ENCODE peak calls at places on chromosomes 16 and 17, in five cellular contexts. H is GM12878, L is IMR-90, I is A549, W is K562. T is an unnamed sample. For H3K9me3, the result is how much of the 10 kb centered on the place peaks cover.

GRCh38 chr16:1003551-1004347 is 22.2 kb downstream of the SOX8 start:
- DNase-seq in H (no peak), L (peak), I (no peak), W (no peak), T (no peak)

GRCh38 chr17:31413871-31414589 is 22.6 kb downstream of the RAB11FIP4 start:
- DNase-seq in H (no peak), L (peak), I (no peak), W (no peak), T (no peak)

GRCh38 chr17:7293821-7294613 is 422 bp downstream of the YBX2 start:
- DNase-seq in H (no peak), L (no peak), I (no peak), W (peak), T (peak)

GRCh38 chr16:25100511-25100910 is 11.0 kb upstream of the LCMT1 start:
- DNase-seq in H (no peak), L (no peak), I (no peak), W (no peak), T (no peak)

GRCh38 chr16:50480206-50480605 is 68.0 kb upstream of the NKD1 start:
- DNase-seq in H (no peak), L (no peak), I (no peak), W (no peak), T (no peak)

GRCh38 chr17:8606415-8606814 is 24.1 kb downstream of the MYH10 start:
- DNase-seq in H (no peak), L (no peak), I (no peak), W (no peak), T (no peak)

GRCh38 chr17:59330314-59330942 is 1.0 kb upstream of the YPEL2 start:
- DNase-seq in H (no peak), L (no peak), I (peak), W (peak), T (no peak)

GRCh38 chr17:34570491-34570890 is 8.9 kb upstream of the TMEM132E start:
- DNase-seq in H (no peak), L (no peak), I (no peak), W (no peak), T (no peak)

GRCh38 chr17:66190738-66191606 is 961 bp downstream of the CEP112 start:
- DNase-seq in H (no peak), L (peak), I (peak), W (no peak), T (peak)

GRCh38 chr17:82823004-82823403 is 16.8 kb downstream of the ZNF750 start:
- DNase-seq in H (no peak), L (no peak), I (no peak), W (peak), T (peak)

GRCh38 chr17:46009681-46010596 is 10.9 kb downstream of the STH start:
- DNase-seq in H (no peak), L (peak), I (peak), W (no peak), T (no peak)

GRCh38 chr17:33506889-33507650 is 214.0 kb upstream of the ASIC2 start:
- DNase-seq in H (no peak), L (no peak), I (no peak), W (peak), T (peak)

GRCh38 chr17:71511266-71511995 is 609.4 kb upstream of the SOX9 start:
- DNase-seq in H (no peak), L (no peak), I (no peak), W (no peak), T (no peak)
- TF ChIP-seq RCOR1 in H (no peak), L (no peak), I (no peak), W (no peak), T (no peak)

GRCh38 chr16:35171106-35171505 is 1711.7 kb downstream of the TP53TG3F start:
- DNase-seq in H (no peak), L (no peak), I (no peak), W (no peak), T (no peak)

GRCh38 chr16:35176449-35176848 is 1717.0 kb downstream of the TP53TG3F start:
- DNase-seq in H (no peak), L (no peak), I (no peak), W (no peak), T (no peak)

GRCh38 chr16:35174006-35174405 is 1714.6 kb downstream of the TP53TG3F start:
- DNase-seq in H (no peak), L (no peak), I (no peak), W (no peak), T (no peak)

GRCh38 chr16:35173295-35173694 is 1713.9 kb downstream of the TP53TG3F start:
- DNase-seq in H (no peak), L (no peak), I (no peak), W (no peak), T (no peak)

DNA sequence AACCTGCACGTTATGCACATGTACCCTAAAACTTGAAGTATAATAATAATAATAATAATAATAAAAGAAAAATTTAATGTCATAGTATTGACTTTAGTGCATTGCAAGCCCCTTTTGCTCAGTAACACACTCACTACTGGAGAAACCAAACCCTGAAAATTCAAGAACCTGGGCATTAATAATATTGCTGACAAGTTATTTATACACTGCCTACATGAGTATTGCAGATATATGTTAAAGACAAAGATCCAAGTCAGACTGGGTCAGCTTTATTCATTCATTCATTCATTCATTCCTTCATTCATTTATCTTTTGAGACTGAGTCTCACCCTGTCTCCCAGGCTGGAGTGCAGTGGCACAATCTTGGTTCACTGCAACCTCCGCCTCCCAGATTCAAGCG is 1711.2 kb downstream of the TP53TG3F start:
- DNase-seq in H (no peak), L (no peak), I (no peak), W (no peak), T (no peak)
- H3K9me3 ChIP-seq in H (under half), L (under half), I (under half), W (under half), T (under half)

GRCh38 chr17:67243284-67243683 is 1.7 kb downstream of the HELZ start:
- DNase-seq in H (no peak), L (no peak), I (no peak), W (no peak), T (no peak)
- H3K4me3 ChIP-seq in H (peak), L (no peak), I (no peak), W (peak), T (peak)

GRCh38 chr16:83701494-83701893 is 106.3 kb upstream of the HSBP1 start:
- DNase-seq in H (no peak), L (peak), I (peak), W (peak), T (no peak)
- TF ChIP-seq RCOR1 in H (no peak), L (no peak), I (no peak), W (peak), T (no peak)

DNA sequence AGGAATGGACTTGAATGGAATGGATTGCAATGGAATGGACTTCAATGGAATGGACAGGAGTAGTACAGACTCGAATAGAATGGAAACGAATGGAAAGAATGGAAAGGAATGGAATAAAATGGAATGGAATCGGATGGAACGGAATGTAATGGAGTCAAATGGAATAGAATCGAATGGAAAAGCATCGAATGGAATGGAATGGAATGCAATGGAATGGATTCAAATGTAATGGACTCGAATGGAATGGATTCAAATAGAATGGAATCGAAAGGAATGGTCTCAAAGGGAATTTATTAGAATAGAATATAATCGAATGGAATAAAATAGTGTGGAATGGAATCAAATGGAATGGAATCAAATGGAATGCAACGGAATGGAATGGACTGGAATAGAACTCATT is 484.9 kb upstream of the WSB1 start:
- DNase-seq in H (peak), L (peak), I (no peak), W (no peak), T (no peak)
- H3K9me3 ChIP-seq in H (under half), L (under half), I (under half), W (under half), T (under half)

DNA sequence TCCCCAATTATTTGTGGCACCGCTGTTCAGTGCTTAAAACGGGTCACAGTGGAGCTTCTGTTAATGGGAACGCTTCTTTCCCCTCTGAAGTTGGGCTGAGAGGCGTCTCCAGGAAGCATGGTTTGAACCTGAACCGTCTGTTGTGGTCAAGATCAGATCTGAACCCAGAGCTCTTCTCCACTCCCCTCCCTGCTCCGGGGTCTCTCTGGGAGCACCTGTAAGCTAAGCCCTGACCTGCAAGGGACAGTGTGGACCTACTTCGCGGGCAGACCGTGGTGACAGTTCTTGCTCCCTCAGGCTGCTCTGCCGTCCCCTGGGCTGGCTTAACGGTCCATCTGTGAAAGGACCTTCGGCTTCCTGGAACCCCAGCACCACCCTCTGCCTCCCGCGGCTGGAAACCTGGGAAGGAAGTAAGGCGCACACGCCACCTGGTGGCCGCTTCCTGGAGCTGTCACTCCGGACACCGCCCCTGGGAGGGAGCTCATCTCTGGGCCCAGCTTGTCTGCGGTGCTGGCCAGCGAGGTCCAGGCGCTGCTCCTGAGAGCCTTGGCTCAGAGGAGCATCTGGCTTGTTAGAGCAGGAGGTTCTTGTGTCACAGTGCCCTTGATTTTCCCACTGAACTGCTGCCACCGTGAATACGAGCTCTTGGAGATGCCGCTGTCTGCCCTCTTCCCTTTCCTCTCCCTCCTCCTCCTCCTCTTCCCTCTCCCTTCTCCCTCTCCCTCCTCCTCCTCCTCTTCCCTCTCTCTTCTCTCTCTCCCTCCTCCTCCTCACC is 518.5 kb upstream of the EEF2KMT start:
- DNase-seq in H (no peak), L (no peak), I (peak), W (peak), T (peak)
- H3K4me3 ChIP-seq in H (no peak), L (no peak), I (no peak), W (no peak), T (no peak)

DNA sequence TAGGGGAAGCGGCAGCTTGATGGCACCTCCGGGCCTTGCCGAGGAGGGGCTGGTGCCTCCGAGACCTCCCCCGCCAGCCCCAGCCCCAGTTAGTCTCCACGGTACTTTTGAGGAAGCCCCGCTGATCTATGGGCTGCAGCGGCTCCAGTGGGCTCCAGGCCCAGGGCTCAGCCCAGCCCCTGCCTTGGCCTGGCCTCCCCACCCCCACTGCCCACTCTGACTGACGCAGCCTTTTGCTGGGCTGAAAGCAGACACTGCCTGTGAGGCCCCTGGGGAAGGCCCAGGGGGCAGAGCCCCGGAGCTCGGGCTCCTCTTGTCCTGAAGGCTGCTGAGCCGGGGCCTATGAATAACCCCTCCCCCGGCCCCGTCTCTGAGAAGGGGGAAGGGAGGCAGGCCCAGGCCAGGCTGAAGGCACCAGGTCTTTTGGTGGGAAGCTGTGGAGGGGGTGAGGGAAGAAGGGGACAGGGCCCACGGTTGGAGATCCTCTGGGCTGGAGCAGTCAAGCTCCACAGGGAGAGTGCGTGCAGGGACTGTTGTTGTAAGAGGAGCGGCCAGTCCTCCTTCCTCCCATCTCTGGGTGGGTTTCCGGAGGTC is 7.5 kb upstream of the SMTNL2 start:
- DNase-seq in H (no peak), L (no peak), I (no peak), W (no peak), T (no peak)
- TF ChIP-seq RCOR1 in H (no peak), L (no peak), I (no peak), W (no peak), T (no peak)

DNA sequence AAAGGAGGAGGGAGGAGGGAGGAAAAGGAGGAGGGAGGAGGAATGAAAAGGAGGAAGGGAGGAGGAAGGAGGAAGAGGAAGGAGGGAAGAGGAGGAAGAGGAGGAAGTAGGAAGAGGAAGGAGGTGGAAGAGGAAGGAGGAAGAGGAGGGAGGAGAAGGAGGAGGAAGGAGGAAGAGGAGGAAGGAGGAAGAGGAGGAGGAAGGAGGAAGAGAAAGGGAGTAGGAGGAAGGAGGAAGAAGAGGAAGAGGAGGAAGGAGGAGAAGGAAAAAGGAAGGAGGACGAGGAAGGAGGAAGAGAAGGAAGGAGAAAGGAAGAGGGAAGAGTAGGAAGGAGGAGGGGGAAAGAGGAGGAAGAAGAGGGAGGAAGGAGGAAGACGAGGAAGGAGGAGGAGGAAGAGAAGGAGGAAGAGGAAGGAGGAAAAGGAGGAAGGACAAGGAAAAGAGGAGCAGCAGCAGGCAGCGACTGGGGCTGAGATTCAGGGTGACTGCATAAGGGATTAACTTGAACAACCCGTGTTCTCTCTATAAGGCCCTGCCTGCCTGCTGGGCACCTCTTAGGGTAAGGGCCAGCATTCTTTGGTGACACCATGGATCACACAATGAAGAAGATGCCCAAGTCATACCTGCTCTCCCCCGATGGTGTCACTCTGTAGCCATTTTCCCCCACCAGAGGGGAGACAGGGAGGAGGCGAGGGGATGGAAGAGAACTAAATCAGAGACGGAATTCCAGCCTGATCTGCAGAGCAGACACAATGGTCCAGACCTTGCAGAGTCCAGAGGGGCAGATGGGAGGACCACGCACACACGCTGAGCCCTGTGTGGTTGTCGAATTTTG is 1.4 kb upstream of the IL34 start:
- DNase-seq in H (no peak), L (no peak), I (no peak), W (no peak), T (peak)
- H3K9me3 ChIP-seq in H (under half), L (under half), I (under half), W (under half), T (under half)

GRCh38 chr17:77432791-77433190 is 292.0 kb downstream of the SEC14L1 start:
- DNase-seq in H (no peak), L (no peak), I (no peak), W (no peak), T (no peak)

GRCh38 chr17:77435272-77436057 is 294.7 kb downstream of the SEC14L1 start:
- DNase-seq in H (no peak), L (no peak), I (no peak), W (no peak), T (no peak)

GRCh38 chr17:77433385-77434135 is 292.8 kb downstream of the SEC14L1 start:
- DNase-seq in H (no peak), L (peak), I (no peak), W (no peak), T (peak)

GRCh38 chr17:77436058-77436442 is 295.3 kb downstream of the SEC14L1 start:
- DNase-seq in H (no peak), L (peak), I (no peak), W (no peak), T (peak)

GRCh38 chr17:77434136-77435114 is 293.7 kb downstream of the SEC14L1 start:
- DNase-seq in H (no peak), L (no peak), I (no peak), W (no peak), T (peak)
- H3K4me3 ChIP-seq in H (no peak), L (no peak), I (no peak), W (no peak), T (peak)